ENCODE peak calls at places on chromosomes 5 and 9, in nine cellular contexts. Q is AG04450; L is endothelial cell; R is T-helper 1 cell; X is stimulated activated CD4-positive, alpha-beta T cell treated with anti-CD3 and anti-CD28 coated beads, Interleukin-15, amount 100 ng/mL, for 24 hours; N is adipocyte; Z is transverse colon; T is right atrium auricular region; Y is NCI-H748 treated with DMSO at 0.1 percent for 48 hours. O is an unnamed sample.

GRCh38 chr9:20426019-20426418 is 196.3 kb downstream of the MLLT3 start:
- DNase-seq in Q (no peak), R (no peak), Y (no peak), X (no peak), L (no peak), T (no peak), Z (no peak), N (no peak), O (no peak)

GRCh38 chr9:441131-441530 is 226.5 kb downstream of the DOCK8 start:
- DNase-seq in Z (no peak), Y (no peak), Q (no peak), L (no peak), R (no peak), N (no peak), X (no peak), T (no peak), O (no peak)

GRCh38 chr9:114720296-114720695 is 38.3 kb upstream of the TEX48 start:
- DNase-seq in N (no peak), Y (no peak), Z (no peak), Q (no peak), X (no peak), R (no peak), T (no peak), L (no peak), O (no peak)

GRCh38 chr9:124222918-124223720 is 34.6 kb upstream of the NEK6 start:
- DNase-seq in Z (peak), L (no peak), N (peak), X (no peak), Q (no peak), R (no peak), T (peak), Y (no peak), O (peak)

GRCh38 chr5:81520769-81521168 is 126.8 kb upstream of the ACOT12 start:
- DNase-seq in L (no peak), Z (no peak), R (no peak), Y (no peak), N (no peak), X (no peak), T (no peak), Q (no peak), O (no peak)

GRCh38 chr5:58334035-58334434 is 125.9 kb downstream of the PLK2 start:
- DNase-seq in N (no peak), Z (no peak), Q (no peak), T (no peak), X (no peak), R (no peak), L (no peak), Y (no peak), O (no peak)

GRCh38 chr9:6495484-6495883 is 82.5 kb downstream of the UHRF2 start:
- DNase-seq in Q (no peak), Z (no peak), L (no peak), N (no peak), T (no peak), Y (no peak), X (no peak), R (no peak), O (no peak)

GRCh38 chr9:35051069-35051967 is 21.1 kb downstream of the VCP start:
- DNase-seq in N (peak), Y (no peak), Q (no peak), Z (peak), X (peak), T (no peak), L (peak), R (peak), O (peak)

GRCh38 chr5:126680215-126680817 is 79.6 kb downstream of the PHAX start:
- DNase-seq in N (peak), R (no peak), L (no peak), Y (no peak), T (no peak), X (no peak), Z (peak), Q (no peak), O (no peak)

GRCh38 chr9:92990461-92990860 is 43.1 kb downstream of the FGD3 start:
- DNase-seq in X (no peak), Q (no peak), R (no peak), Y (no peak), N (no peak), Z (no peak), L (no peak), T (no peak), O (no peak)

GRCh38 chr9:114487607-114488300 is 17.5 kb downstream of the WHRN start:
- DNase-seq in N (peak), X (peak), T (no peak), Y (peak), Q (peak), R (peak), L (peak), Z (peak), O (peak)

GRCh38 chr5:180160822-180161221 is 48.2 kb downstream of the RASGEF1C start:
- DNase-seq in Q (no peak), L (no peak), Y (no peak), X (no peak), Z (no peak), N (no peak), T (peak), R (no peak), O (no peak)

GRCh38 chr9:90555351-90556057 is 87.1 kb downstream of the DIRAS2 start:
- DNase-seq in T (no peak), Z (no peak), Y (no peak), Q (no peak), N (no peak), R (no peak), L (no peak), X (no peak), O (no peak)

GRCh38 chr5:144237851-144238250 is 67.2 kb downstream of the KCTD16 start:
- DNase-seq in R (no peak), Z (no peak), Q (no peak), N (peak), L (no peak), T (no peak), X (no peak), Y (no peak), O (no peak)

GRCh38 chr9:18568969-18569368 is 95.0 kb downstream of the ADAMTSL1 start:
- DNase-seq in Y (peak), R (no peak), T (no peak), N (no peak), L (no peak), Z (no peak), X (no peak), Q (no peak), O (no peak)

GRCh38 chr5:51384281-51384840 is 1.1 kb downstream of the ISL1 start:
- DNase-seq in Y (peak), X (no peak), Z (no peak), R (no peak), L (no peak), T (no peak), N (no peak), Q (no peak), O (no peak)

GRCh38 chr9:15104826-15105420 is 194.7 kb upstream of the FREM1 start:
- DNase-seq in Q (peak), N (peak), Y (peak), R (peak), T (no peak), L (peak), X (peak), Z (no peak), O (no peak)

GRCh38 chr5:9453480-9454011 is 92.3 kb downstream of the SEMA5A start:
- DNase-seq in Y (no peak), Q (no peak), N (no peak), T (no peak), L (no peak), X (no peak), R (no peak), Z (no peak), O (no peak)

GRCh38 chr5:124662261-124662781 is 84.1 kb downstream of the ZNF608 start:
- DNase-seq in T (no peak), Y (peak), N (no peak), R (no peak), Z (peak), Q (no peak), X (no peak), L (no peak), O (no peak)

GRCh38 chr5:1987471-1987870 is 104.7 kb upstream of the IRX4 start:
- DNase-seq in R (no peak), N (no peak), Z (no peak), Q (no peak), L (no peak), Y (no peak), T (no peak), X (no peak), O (no peak)

GRCh38 chr9:15735083-15735974 is 182.5 kb downstream of the CCDC171 start:
- DNase-seq in N (peak), Y (no peak), Q (peak), Z (no peak), R (no peak), L (no peak), X (no peak), T (no peak), O (no peak)

GRCh38 chr9:127570533-127571111 is 41.5 kb upstream of the STXBP1 start:
- DNase-seq in T (no peak), X (no peak), Q (no peak), R (no peak), L (no peak), Y (no peak), N (peak), Z (no peak), O (peak)

GRCh38 chr9:37329576-37329975 is 92.9 kb upstream of the GRHPR start:
- DNase-seq in N (peak), Z (no peak), X (no peak), L (no peak), R (no peak), Q (no peak), T (no peak), Y (no peak), O (no peak)

GRCh38 chr9:89793551-89793950 is 188.7 kb downstream of the GADD45G start:
- DNase-seq in Y (no peak), X (no peak), N (no peak), Z (no peak), Q (no peak), R (no peak), T (no peak), L (no peak), O (no peak)

GRCh38 chr5:181100121-181101015 is 30.6 kb downstream of the OR2V1 start:
- DNase-seq in R (no peak), X (peak), Y (no peak), Q (no peak), Z (no peak), L (no peak), T (no peak), N (peak), O (no peak)

GRCh38 chr5:133644000-133644865 is 31.9 kb upstream of the FSTL4 start:
- DNase-seq in Z (no peak), Y (no peak), Q (no peak), N (no peak), R (no peak), X (no peak), L (no peak), T (no peak), O (no peak)

GRCh38 chr9:131125288-131126058 is at the start of gene NUP214:
- DNase-seq in Q (peak), X (peak), Y (peak), L (peak), Z (peak), R (peak), T (peak), N (peak), O (peak)

GRCh38 chr5:177546262-177546741 is 8.1 kb downstream of the FAM193B start:
- DNase-seq in Z (no peak), R (no peak), L (no peak), T (peak), Y (no peak), X (no peak), Q (peak), N (peak), O (no peak)